ENCODE peak calls at places on chromosomes 16 and 17, in seven cellular contexts. One of them, this sample, is unnamed.

GRCh38 chr17:39225974-39226683 is 384 bp upstream of the STAC2 start:
- DNase-seq in small intestine: no peak
- DNase-seq in CD4-positive, CD25-positive, alpha-beta regulatory T cell: peak; percentile 27
- DNase-seq in naive thymus-derived CD8-positive, alpha-beta T cell: peak; percentile 71
- DNase-seq in HTR-8/SVneo: peak; percentile 97
- DNase-seq in renal cortical epithelial cell: no peak
- DNase-seq in HuH-7: peak; percentile 87
- DNase-seq in this sample: no peak

GRCh38 chr16:67963325-67964321 is 4.8 kb downstream of the SLC12A4 start:
- DNase-seq in small intestine: peak; percentile 20
- DNase-seq in CD4-positive, CD25-positive, alpha-beta regulatory T cell: no peak
- DNase-seq in naive thymus-derived CD8-positive, alpha-beta T cell: no peak
- DNase-seq in HTR-8/SVneo: no peak
- DNase-seq in renal cortical epithelial cell: no peak
- DNase-seq in HuH-7: no peak
- DNase-seq in this sample: no peak

GRCh38 chr16:67977005-67977404 is 3.3 kb downstream of the DPEP3 start:
- DNase-seq in small intestine: no peak
- DNase-seq in CD4-positive, CD25-positive, alpha-beta regulatory T cell: no peak
- DNase-seq in naive thymus-derived CD8-positive, alpha-beta T cell: no peak
- DNase-seq in HTR-8/SVneo: no peak
- DNase-seq in renal cortical epithelial cell: no peak
- DNase-seq in HuH-7: no peak
- DNase-seq in this sample: no peak

GRCh38 chr16:89061590-89062380 is 31.9 kb upstream of the ACSF3 start:
- DNase-seq in small intestine: no peak
- DNase-seq in CD4-positive, CD25-positive, alpha-beta regulatory T cell: no peak
- DNase-seq in naive thymus-derived CD8-positive, alpha-beta T cell: no peak
- DNase-seq in HTR-8/SVneo: no peak
- DNase-seq in renal cortical epithelial cell: no peak
- DNase-seq in HuH-7: no peak
- DNase-seq in this sample: no peak

GRCh38 chr17:63961355-63962207 is 11.1 kb downstream of the SCN4A start:
- DNase-seq in small intestine: peak; percentile 39
- DNase-seq in CD4-positive, CD25-positive, alpha-beta regulatory T cell: peak; percentile 37
- DNase-seq in naive thymus-derived CD8-positive, alpha-beta T cell: peak; percentile 16
- DNase-seq in HTR-8/SVneo: peak; percentile 54
- DNase-seq in renal cortical epithelial cell: peak; percentile 26
- DNase-seq in HuH-7: peak; percentile 96
- DNase-seq in this sample: peak; percentile 49

GRCh38 chr17:59761385-59762021 is 54.0 kb downstream of the VMP1 start:
- DNase-seq in small intestine: no peak
- DNase-seq in CD4-positive, CD25-positive, alpha-beta regulatory T cell: no peak
- DNase-seq in naive thymus-derived CD8-positive, alpha-beta T cell: no peak
- DNase-seq in HTR-8/SVneo: no peak
- DNase-seq in renal cortical epithelial cell: peak; percentile 90
- DNase-seq in HuH-7: no peak
- DNase-seq in this sample: peak; percentile 64

GRCh38 chr17:36808181-36808661 is 129.1 kb upstream of the LHX1 start:
- DNase-seq in small intestine: no peak
- DNase-seq in CD4-positive, CD25-positive, alpha-beta regulatory T cell: no peak
- DNase-seq in naive thymus-derived CD8-positive, alpha-beta T cell: no peak
- DNase-seq in HTR-8/SVneo: no peak
- DNase-seq in renal cortical epithelial cell: no peak
- DNase-seq in HuH-7: no peak
- DNase-seq in this sample: peak; percentile 13

GRCh38 chr17:9218911-9219310 is 197.6 kb downstream of the NTN1 start:
- DNase-seq in small intestine: no peak
- DNase-seq in CD4-positive, CD25-positive, alpha-beta regulatory T cell: no peak
- DNase-seq in naive thymus-derived CD8-positive, alpha-beta T cell: no peak
- DNase-seq in HTR-8/SVneo: no peak
- DNase-seq in renal cortical epithelial cell: no peak
- DNase-seq in HuH-7: no peak
- DNase-seq in this sample: no peak

GRCh38 chr16:10736926-10737625 is 6.6 kb upstream of the NUBP1 start:
- DNase-seq in small intestine: peak; percentile 80
- DNase-seq in CD4-positive, CD25-positive, alpha-beta regulatory T cell: peak; percentile 87
- DNase-seq in naive thymus-derived CD8-positive, alpha-beta T cell: peak; percentile 67
- DNase-seq in HTR-8/SVneo: peak; percentile 72
- DNase-seq in renal cortical epithelial cell: peak; percentile 49
- DNase-seq in HuH-7: peak; percentile 50
- DNase-seq in this sample: peak; percentile 70

GRCh38 chr16:81523387-81524115 is 78.9 kb downstream of the CMIP start:
- DNase-seq in small intestine: no peak
- DNase-seq in CD4-positive, CD25-positive, alpha-beta regulatory T cell: no peak
- DNase-seq in naive thymus-derived CD8-positive, alpha-beta T cell: no peak
- DNase-seq in HTR-8/SVneo: no peak
- DNase-seq in renal cortical epithelial cell: peak; percentile 81
- DNase-seq in HuH-7: no peak
- DNase-seq in this sample: peak; percentile 87

GRCh38 chr16:12539185-12539929 is 264.3 kb downstream of the CPPED1 start:
- DNase-seq in small intestine: peak; percentile 30
- DNase-seq in CD4-positive, CD25-positive, alpha-beta regulatory T cell: peak; percentile 92
- DNase-seq in naive thymus-derived CD8-positive, alpha-beta T cell: no peak
- DNase-seq in HTR-8/SVneo: no peak
- DNase-seq in renal cortical epithelial cell: no peak
- DNase-seq in HuH-7: no peak
- DNase-seq in this sample: peak; percentile 22

GRCh38 chr16:69286941-69287713 is 24.0 kb upstream of the VPS4A start:
- DNase-seq in small intestine: peak; percentile 70
- DNase-seq in CD4-positive, CD25-positive, alpha-beta regulatory T cell: peak; percentile 80
- DNase-seq in naive thymus-derived CD8-positive, alpha-beta T cell: peak; percentile 32
- DNase-seq in HTR-8/SVneo: peak; percentile 52
- DNase-seq in renal cortical epithelial cell: peak; percentile 52
- DNase-seq in HuH-7: no peak
- DNase-seq in this sample: peak; percentile 58

GRCh38 chr17:40859536-40859935 is 7.5 kb downstream of the KRT12 start:
- DNase-seq in small intestine: peak; percentile 87
- DNase-seq in CD4-positive, CD25-positive, alpha-beta regulatory T cell: no peak
- DNase-seq in naive thymus-derived CD8-positive, alpha-beta T cell: no peak
- DNase-seq in HTR-8/SVneo: no peak
- DNase-seq in renal cortical epithelial cell: peak; percentile 62
- DNase-seq in HuH-7: no peak
- DNase-seq in this sample: no peak

GRCh38 chr17:3911271-3912053 is 4.8 kb downstream of the P2RX1 start:
- DNase-seq in small intestine: no peak
- DNase-seq in CD4-positive, CD25-positive, alpha-beta regulatory T cell: peak; percentile 89
- DNase-seq in naive thymus-derived CD8-positive, alpha-beta T cell: peak; percentile 88
- DNase-seq in HTR-8/SVneo: no peak
- DNase-seq in renal cortical epithelial cell: no peak
- DNase-seq in HuH-7: no peak
- DNase-seq in this sample: no peak

GRCh38 chr17:60524463-60525346 is 1.3 kb downstream of the APPBP2 start:
- DNase-seq in small intestine: peak; percentile 36
- DNase-seq in CD4-positive, CD25-positive, alpha-beta regulatory T cell: peak; percentile 3
- DNase-seq in naive thymus-derived CD8-positive, alpha-beta T cell: no peak
- DNase-seq in HTR-8/SVneo: no peak
- DNase-seq in renal cortical epithelial cell: peak; percentile 21
- DNase-seq in HuH-7: no peak
- DNase-seq in this sample: peak; percentile 25

GRCh38 chr17:76196675-76197074 is 43.6 kb downstream of the RNF157 start:
- DNase-seq in small intestine: no peak
- DNase-seq in CD4-positive, CD25-positive, alpha-beta regulatory T cell: no peak
- DNase-seq in naive thymus-derived CD8-positive, alpha-beta T cell: no peak
- DNase-seq in HTR-8/SVneo: no peak
- DNase-seq in renal cortical epithelial cell: peak; percentile 35
- DNase-seq in HuH-7: no peak
- DNase-seq in this sample: no peak

GRCh38 chr16:56912746-56913703 is 18.9 kb upstream of the HERPUD1 start:
- DNase-seq in small intestine: peak; percentile 64
- DNase-seq in CD4-positive, CD25-positive, alpha-beta regulatory T cell: no peak
- DNase-seq in naive thymus-derived CD8-positive, alpha-beta T cell: no peak
- DNase-seq in HTR-8/SVneo: no peak
- DNase-seq in renal cortical epithelial cell: no peak
- DNase-seq in HuH-7: no peak
- DNase-seq in this sample: no peak

GRCh38 chr16:49698931-49699715 is 156.8 kb downstream of the ZNF423 start:
- DNase-seq in small intestine: no peak
- DNase-seq in CD4-positive, CD25-positive, alpha-beta regulatory T cell: no peak
- DNase-seq in naive thymus-derived CD8-positive, alpha-beta T cell: no peak
- DNase-seq in HTR-8/SVneo: no peak
- DNase-seq in renal cortical epithelial cell: no peak
- DNase-seq in HuH-7: no peak
- DNase-seq in this sample: no peak

GRCh38 chr16:79061199-79061598 is 539.3 kb downstream of the MAF start:
- DNase-seq in small intestine: no peak
- DNase-seq in CD4-positive, CD25-positive, alpha-beta regulatory T cell: no peak
- DNase-seq in naive thymus-derived CD8-positive, alpha-beta T cell: no peak
- DNase-seq in HTR-8/SVneo: no peak
- DNase-seq in renal cortical epithelial cell: peak; percentile 12
- DNase-seq in HuH-7: no peak
- DNase-seq in this sample: peak; percentile 20

GRCh38 chr16:67967956-67968439 is 439 bp downstream of the SLC12A4 start:
- DNase-seq in small intestine: no peak
- DNase-seq in CD4-positive, CD25-positive, alpha-beta regulatory T cell: peak; percentile 21
- DNase-seq in naive thymus-derived CD8-positive, alpha-beta T cell: no peak
- DNase-seq in HTR-8/SVneo: no peak
- DNase-seq in renal cortical epithelial cell: no peak
- DNase-seq in HuH-7: peak; percentile 69
- DNase-seq in this sample: peak; percentile 31

GRCh38 chr16:19008245-19008644 is 24.5 kb downstream of the TMC7 start:
- DNase-seq in small intestine: no peak
- DNase-seq in CD4-positive, CD25-positive, alpha-beta regulatory T cell: no peak
- DNase-seq in naive thymus-derived CD8-positive, alpha-beta T cell: no peak
- DNase-seq in HTR-8/SVneo: peak; percentile 28
- DNase-seq in renal cortical epithelial cell: peak; percentile 28
- DNase-seq in HuH-7: no peak
- DNase-seq in this sample: peak; percentile 56

GRCh38 chr16:1198194-1198593 is 26.9 kb downstream of the TPSG1 start:
- DNase-seq in small intestine: no peak
- DNase-seq in CD4-positive, CD25-positive, alpha-beta regulatory T cell: no peak
- DNase-seq in naive thymus-derived CD8-positive, alpha-beta T cell: no peak
- DNase-seq in HTR-8/SVneo: no peak
- DNase-seq in renal cortical epithelial cell: no peak
- DNase-seq in HuH-7: no peak
- DNase-seq in this sample: no peak

GRCh38 chr16:72169708-72170107 is 2.2 kb downstream of the PMFBP1 start:
- DNase-seq in small intestine: peak; percentile 38
- DNase-seq in CD4-positive, CD25-positive, alpha-beta regulatory T cell: no peak
- DNase-seq in naive thymus-derived CD8-positive, alpha-beta T cell: no peak
- DNase-seq in HTR-8/SVneo: no peak
- DNase-seq in renal cortical epithelial cell: no peak
- DNase-seq in HuH-7: no peak
- DNase-seq in this sample: no peak

GRCh38 chr16:89913408-89914387 is 5.0 kb upstream of the MC1R start:
- DNase-seq in small intestine: no peak
- DNase-seq in CD4-positive, CD25-positive, alpha-beta regulatory T cell: no peak
- DNase-seq in naive thymus-derived CD8-positive, alpha-beta T cell: no peak
- DNase-seq in HTR-8/SVneo: no peak
- DNase-seq in renal cortical epithelial cell: no peak
- DNase-seq in HuH-7: no peak
- DNase-seq in this sample: no peak

GRCh38 chr17:56987283-56987834 is 9.4 kb downstream of the SCPEP1 start:
- DNase-seq in small intestine: no peak
- DNase-seq in CD4-positive, CD25-positive, alpha-beta regulatory T cell: no peak
- DNase-seq in naive thymus-derived CD8-positive, alpha-beta T cell: no peak
- DNase-seq in HTR-8/SVneo: no peak
- DNase-seq in renal cortical epithelial cell: no peak
- DNase-seq in HuH-7: no peak
- DNase-seq in this sample: no peak

GRCh38 chr17:55384833-55385232 is 36.8 kb downstream of the MMD start:
- DNase-seq in small intestine: no peak
- DNase-seq in CD4-positive, CD25-positive, alpha-beta regulatory T cell: no peak
- DNase-seq in naive thymus-derived CD8-positive, alpha-beta T cell: no peak
- DNase-seq in HTR-8/SVneo: no peak
- DNase-seq in renal cortical epithelial cell: no peak
- DNase-seq in HuH-7: no peak
- DNase-seq in this sample: no peak

GRCh38 chr17:41397003-41397665 is at the start of gene KRT31:
- DNase-seq in small intestine: no peak
- DNase-seq in CD4-positive, CD25-positive, alpha-beta regulatory T cell: no peak
- DNase-seq in naive thymus-derived CD8-positive, alpha-beta T cell: no peak
- DNase-seq in HTR-8/SVneo: no peak
- DNase-seq in renal cortical epithelial cell: no peak
- DNase-seq in HuH-7: no peak
- DNase-seq in this sample: no peak

GRCh38 chr17:8375738-8376259 is 705 bp downstream of the KRABD2 start:
- DNase-seq in small intestine: peak; percentile 40
- DNase-seq in CD4-positive, CD25-positive, alpha-beta regulatory T cell: no peak
- DNase-seq in naive thymus-derived CD8-positive, alpha-beta T cell: no peak
- DNase-seq in HTR-8/SVneo: no peak
- DNase-seq in renal cortical epithelial cell: peak; percentile 65
- DNase-seq in HuH-7: peak; percentile 28
- DNase-seq in this sample: peak; percentile 72

GRCh38 chr17:74962622-74963394 is 9.8 kb downstream of the HID1 start:
- DNase-seq in small intestine: no peak
- DNase-seq in CD4-positive, CD25-positive, alpha-beta regulatory T cell: no peak
- DNase-seq in naive thymus-derived CD8-positive, alpha-beta T cell: no peak
- DNase-seq in HTR-8/SVneo: no peak
- DNase-seq in renal cortical epithelial cell: no peak
- DNase-seq in HuH-7: no peak
- DNase-seq in this sample: no peak

GRCh38 chr17:56973520-56973919 is 4.4 kb upstream of the SCPEP1 start:
- DNase-seq in small intestine: no peak
- DNase-seq in CD4-positive, CD25-positive, alpha-beta regulatory T cell: no peak
- DNase-seq in naive thymus-derived CD8-positive, alpha-beta T cell: no peak
- DNase-seq in HTR-8/SVneo: no peak
- DNase-seq in renal cortical epithelial cell: no peak
- DNase-seq in HuH-7: no peak
- DNase-seq in this sample: peak; percentile 6

GRCh38 chr17:34382586-34383224 is 19.7 kb upstream of the CCL1 start:
- DNase-seq in small intestine: no peak
- DNase-seq in CD4-positive, CD25-positive, alpha-beta regulatory T cell: peak; percentile 49
- DNase-seq in naive thymus-derived CD8-positive, alpha-beta T cell: no peak
- DNase-seq in HTR-8/SVneo: no peak
- DNase-seq in renal cortical epithelial cell: no peak
- DNase-seq in HuH-7: no peak
- DNase-seq in this sample: peak; percentile 20

GRCh38 chr16:88045820-88046303 is 94.6 kb downstream of the BANP start:
- DNase-seq in small intestine: no peak
- DNase-seq in CD4-positive, CD25-positive, alpha-beta regulatory T cell: no peak
- DNase-seq in naive thymus-derived CD8-positive, alpha-beta T cell: peak; percentile 5
- DNase-seq in HTR-8/SVneo: no peak
- DNase-seq in renal cortical epithelial cell: no peak
- DNase-seq in HuH-7: no peak
- DNase-seq in this sample: no peak

GRCh38 chr16:1612320-1613111 is at the start of gene CRAMP1:
- DNase-seq in small intestine: peak; percentile 19
- DNase-seq in CD4-positive, CD25-positive, alpha-beta regulatory T cell: peak; percentile 13
- DNase-seq in naive thymus-derived CD8-positive, alpha-beta T cell: peak; percentile 5
- DNase-seq in HTR-8/SVneo: peak; percentile 13
- DNase-seq in renal cortical epithelial cell: no peak
- DNase-seq in HuH-7: peak; percentile 17
- DNase-seq in this sample: peak; percentile 22

This sample was measured in kidney tubule cell.